ENCODE peak calls at places on chromosomes 13 and 19, in ten cellular contexts. T is endothelial cell of umbilical vein; E is neuronal stem cell; Q is pancreas; L is CD4-positive, alpha-beta T cell; W is K562; R is SJSA1; Z is keratinocyte; M is stomach; V is uterus. Y is an unnamed sample.

GRCh38 chr19:1468274-1469199 is 10.5 kb downstream of the C19orf25 start:
- DNase-seq in W (no peak), M (no peak), L (no peak), Z (no peak), T (no peak), E (no peak), Q (no peak), V (no peak), R (no peak), Y (no peak)

GRCh38 chr13:35964764-35965163 is 166.4 kb downstream of the DCLK1 start:
- DNase-seq in V (no peak), R (no peak), Z (no peak), W (no peak), E (no peak), Q (no peak), T (peak), M (no peak), L (no peak), Y (no peak)

GRCh38 chr19:19884583-19884982 is 16.2 kb upstream of the ZNF93 start:
- DNase-seq in Q (no peak), W (no peak), E (no peak), V (no peak), M (no peak), Z (no peak), L (no peak), R (no peak), T (no peak), Y (no peak)

GRCh38 chr13:51625555-51626345 is 41.5 kb downstream of the WDFY2 start:
- DNase-seq in W (no peak), R (no peak), V (no peak), T (peak), Q (peak), E (no peak), Z (no peak), M (peak), L (no peak), Y (no peak)

GRCh38 chr13:57253551-57253950 is 86.6 kb downstream of the PRR20E start:
- DNase-seq in L (no peak), R (no peak), Q (no peak), W (no peak), V (no peak), M (no peak), Z (no peak), T (no peak), E (no peak), Y (no peak)

GRCh38 chr19:3508771-3509535 is 2.8 kb downstream of the FZR1 start:
- DNase-seq in T (no peak), V (no peak), E (no peak), W (no peak), Z (no peak), Q (no peak), L (no peak), R (no peak), M (no peak), Y (no peak)

GRCh38 chr19:49224856-49225255 is 67.3 kb downstream of the TRPM4 start:
- DNase-seq in Q (peak), V (no peak), W (peak), L (no peak), T (peak), R (peak), Z (no peak), E (peak), M (peak), Y (peak)

GRCh38 chr19:7985481-7985911 is 19.9 kb downstream of the ELAVL1 start:
- DNase-seq in Q (no peak), L (no peak), R (no peak), T (no peak), Z (no peak), W (no peak), M (no peak), E (no peak), V (no peak), Y (no peak)

GRCh38 chr13:111941845-111942447 is 125.0 kb upstream of the SOX1 start:
- DNase-seq in M (no peak), L (no peak), W (no peak), Q (no peak), E (no peak), V (no peak), Z (no peak), T (no peak), R (no peak), Y (no peak)

GRCh38 chr13:30744056-30744684 is 8.8 kb downstream of the ALOX5AP start:
- DNase-seq in R (peak), Z (no peak), T (peak), W (peak), E (no peak), Q (no peak), V (peak), L (peak), M (peak), Y (no peak)

GRCh38 chr19:10800488-10800887 is 35.5 kb downstream of the TMED1 start:
- DNase-seq in Z (no peak), M (no peak), R (no peak), V (peak), Q (no peak), E (no peak), T (peak), W (no peak), L (no peak), Y (no peak)

GRCh38 chr19:30464162-30464561 is 92.0 kb downstream of the ZNF536 start:
- DNase-seq in R (no peak), T (no peak), M (no peak), Z (no peak), E (no peak), Q (no peak), V (no peak), W (no peak), L (no peak), Y (no peak)

GRCh38 chr13:106515635-106516254 is 19.7 kb downstream of the EFNB2 start:
- DNase-seq in R (no peak), M (no peak), L (no peak), V (no peak), Q (no peak), T (no peak), E (no peak), Z (no peak), W (no peak), Y (no peak)

GRCh38 chr19:7877249-7877836 is 3.2 kb upstream of the PRR36 start:
- DNase-seq in E (no peak), V (no peak), R (no peak), T (no peak), Q (no peak), Z (no peak), M (no peak), L (no peak), W (no peak), Y (no peak)

GRCh38 chr13:28037399-28037798 is 48.9 kb upstream of the URAD start:
- DNase-seq in V (no peak), W (no peak), M (no peak), L (no peak), T (no peak), Q (no peak), Z (no peak), E (no peak), R (no peak), Y (no peak)

GRCh38 chr13:49972709-49973108 is 24.1 kb upstream of the TRIM13 start:
- DNase-seq in V (no peak), T (no peak), L (no peak), Q (no peak), R (no peak), Z (no peak), W (no peak), E (no peak), M (peak), Y (no peak)

GRCh38 chr19:3814648-3815047 is 28.5 kb upstream of the MATK start:
- DNase-seq in R (no peak), L (no peak), W (no peak), M (no peak), E (no peak), Z (no peak), V (no peak), T (no peak), Q (no peak), Y (no peak)

GRCh38 chr13:72122661-72123060 is 255.7 kb upstream of the DACH1 start:
- DNase-seq in W (no peak), M (no peak), V (no peak), T (no peak), L (no peak), R (no peak), Q (no peak), E (no peak), Z (no peak), Y (no peak)

GRCh38 chr19:3423183-3423829 is 56.9 kb downstream of the NFIC start:
- DNase-seq in V (no peak), W (peak), Z (no peak), L (no peak), R (no peak), T (peak), M (no peak), E (no peak), Q (no peak), Y (no peak)

GRCh38 chr13:97385146-97385545 is 48.8 kb upstream of the RAP2A start:
- DNase-seq in V (no peak), M (no peak), R (peak), Q (no peak), W (no peak), E (no peak), T (no peak), L (no peak), Z (no peak), Y (no peak)

GRCh38 chr19:31127132-31127967 is 221.9 kb downstream of the TSHZ3 start:
- DNase-seq in M (no peak), W (no peak), R (peak), V (peak), T (no peak), E (no peak), Z (no peak), L (no peak), Q (no peak), Y (no peak)

GRCh38 chr13:95480131-95480545 is 72.4 kb upstream of the CLDN10 start:
- DNase-seq in Z (no peak), V (no peak), W (no peak), L (no peak), Q (no peak), E (no peak), T (peak), M (no peak), R (no peak), Y (no peak)

GRCh38 chr13:89465366-89465765 is 1794.2 kb downstream of the SLITRK5 start:
- DNase-seq in L (no peak), M (no peak), R (no peak), Z (peak), V (no peak), E (no peak), T (no peak), W (no peak), Q (no peak), Y (no peak)

GRCh38 chr13:26813626-26814348 is 53.2 kb upstream of the GPR12 start:
- DNase-seq in Q (no peak), W (no peak), M (no peak), L (no peak), T (no peak), V (no peak), E (no peak), Z (no peak), R (no peak), Y (no peak)

GRCh38 chr13:106133025-106133424 is 402.4 kb downstream of the EFNB2 start:
- DNase-seq in M (no peak), E (no peak), T (peak), L (no peak), W (no peak), Q (no peak), R (no peak), V (no peak), Z (no peak), Y (no peak)

GRCh38 chr19:5128251-5128931 is 159.5 kb downstream of the KDM4B start:
- DNase-seq in M (peak), W (peak), L (no peak), Z (no peak), T (peak), E (no peak), V (peak), R (no peak), Q (peak), Y (peak)

GRCh38 chr19:14118165-14119051 is 846 bp upstream of the PRKACA start:
- DNase-seq in Z (no peak), V (peak), M (peak), T (peak), Q (peak), R (no peak), W (no peak), L (peak), E (peak), Y (peak)

GRCh38 chr19:2532252-2533071 is 56.5 kb downstream of the GADD45B start:
- DNase-seq in W (no peak), E (no peak), Q (no peak), T (peak), R (no peak), Z (peak), V (no peak), M (no peak), L (no peak), Y (no peak)

GRCh38 chr13:30895773-30896172 is 10.3 kb upstream of the MEDAG start:
- DNase-seq in W (no peak), E (no peak), V (peak), Z (no peak), T (peak), R (peak), M (no peak), Q (no peak), L (no peak), Y (peak)

GRCh38 chr19:23957660-23958281 is 43.1 kb downstream of the ZNF726 start:
- DNase-seq in E (no peak), Z (peak), T (no peak), Q (no peak), W (no peak), L (no peak), R (peak), V (no peak), M (no peak), Y (no peak)

GRCh38 chr19:6856749-6857372 is 30.5 kb upstream of the ADGRE1 start:
- DNase-seq in R (no peak), W (no peak), Q (no peak), M (no peak), V (no peak), Z (no peak), T (no peak), L (no peak), E (no peak), Y (no peak)

GRCh38 chr13:32059511-32059984 is 28.0 kb downstream of the FRY start:
- DNase-seq in E (no peak), R (no peak), L (no peak), Q (no peak), M (no peak), W (no peak), T (no peak), Z (no peak), V (no peak), Y (no peak)

GRCh38 chr19:44762033-44762432 is 13.5 kb downstream of the BCL3 start:
- DNase-seq in L (no peak), T (no peak), E (no peak), Z (no peak), V (no peak), M (no peak), Q (no peak), W (no peak), R (no peak), Y (no peak)

GRCh38 chr19:44767295-44768180 is 10.2 kb upstream of the CBLC start:
- DNase-seq in Z (no peak), L (no peak), V (no peak), E (no peak), Q (no peak), M (no peak), W (no peak), R (no peak), T (no peak), Y (no peak)

GRCh38 chr19:44770550-44771257 is 7.0 kb upstream of the CBLC start:
- DNase-seq in L (peak), M (peak), R (peak), V (peak), W (peak), E (peak), T (peak), Z (peak), Q (peak), Y (peak)

GRCh38 chr19:44765949-44766335 is 11.7 kb upstream of the CBLC start:
- DNase-seq in M (no peak), Q (no peak), E (no peak), T (no peak), V (no peak), R (no peak), W (no peak), L (no peak), Z (no peak), Y (no peak)

GRCh38 chr19:44764975-44765948 is 12.4 kb upstream of the CBLC start:
- DNase-seq in R (no peak), Z (no peak), W (no peak), V (no peak), M (no peak), T (no peak), L (no peak), E (no peak), Q (no peak), Y (no peak)
- H3K27ac ChIP-seq in R (no peak), Z (no peak), W (no peak), V (no peak), M (no peak), T (no peak), L (no peak), E (no peak), Q (no peak), Y (no peak)

GRCh38 chr19:35278578-35279284 is 3.6 kb upstream of the HAMP start:
- DNase-seq in E (no peak), V (no peak), T (no peak), M (no peak), Z (no peak), W (no peak), R (no peak), L (no peak), Q (no peak), Y (no peak)
- H3K27ac ChIP-seq in E (no peak), V (no peak), T (no peak), M (no peak), Z (no peak), W (no peak), R (no peak), L (no peak), Q (no peak), Y (no peak)

GRCh38 chr13:62483774-62484173 is 1068.1 kb upstream of the PCDH20 start:
- DNase-seq in E (no peak), Q (no peak), T (peak), R (no peak), L (no peak), M (no peak), V (no peak), W (no peak), Z (no peak), Y (peak)
- H3K27ac ChIP-seq in E (no peak), Q (no peak), T (no peak), R (no peak), L (no peak), M (no peak), V (no peak), W (no peak), Z (no peak), Y (no peak)

DNA sequence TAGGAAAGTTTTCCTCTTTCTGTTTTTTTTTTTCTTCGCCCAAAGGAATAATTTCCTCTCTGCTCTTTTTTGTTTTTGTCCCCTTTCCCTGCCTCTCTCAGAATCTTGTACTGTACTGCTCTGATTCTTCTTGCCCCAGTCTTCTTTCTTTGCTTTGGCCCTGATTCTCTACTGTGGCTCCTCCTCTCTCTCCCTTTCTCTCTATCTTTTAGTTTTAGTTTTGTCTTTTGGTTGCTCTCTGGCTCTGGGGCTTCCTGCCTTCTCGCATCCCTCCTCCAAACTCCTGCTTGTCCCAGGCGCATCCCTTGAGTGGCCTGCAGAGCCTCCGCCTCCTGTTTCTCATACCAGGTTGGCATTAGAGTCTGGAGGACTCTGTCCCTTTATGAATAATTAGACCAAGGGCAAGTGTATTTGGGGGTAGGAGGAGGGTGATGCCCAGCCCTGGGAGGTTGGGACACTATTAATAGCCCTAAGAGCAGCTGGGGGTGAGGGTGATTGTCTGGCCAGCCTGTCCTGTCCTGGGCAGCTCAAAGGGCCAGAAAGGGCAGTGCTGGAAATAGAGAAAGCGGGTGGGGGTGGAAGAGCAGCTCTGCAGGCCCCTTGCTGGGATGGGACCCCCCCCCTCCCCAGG is 39.1 kb downstream of the LYL1 start:
- DNase-seq in M (no peak), E (no peak), Z (no peak), T (no peak), Q (no peak), L (no peak), V (no peak), W (no peak), R (no peak), Y (no peak)
- H3K27ac ChIP-seq in M (peak), E (no peak), Z (no peak), T (no peak), Q (no peak), L (no peak), V (peak), W (no peak), R (no peak), Y (no peak)

GRCh38 chr19:18589380-18590272 is 1.0 kb downstream of the REX1BD start:
- DNase-seq in V (peak), M (peak), R (peak), L (peak), W (peak), E (peak), Q (peak), T (peak), Z (no peak), Y (peak)

GRCh38 chr19:18587962-18588610 is 512 bp upstream of the REX1BD start:
- DNase-seq in L (no peak), E (no peak), T (no peak), V (no peak), R (no peak), Z (no peak), Q (no peak), W (peak), M (no peak), Y (no peak)

GRCh38 chr19:18591735-18592385 is 3.3 kb downstream of the REX1BD start:
- DNase-seq in L (no peak), Z (no peak), Q (no peak), R (no peak), V (no peak), W (no peak), E (no peak), T (no peak), M (no peak), Y (no peak)

GRCh38 chr19:18588611-18589379 is at the start of gene REX1BD:
- DNase-seq in M (peak), Q (peak), R (peak), L (peak), E (peak), W (peak), V (peak), T (peak), Z (no peak), Y (peak)

GRCh38 chr19:18590273-18591272 is 2.0 kb downstream of the REX1BD start:
- DNase-seq in L (no peak), Z (no peak), M (no peak), E (peak), W (peak), V (no peak), R (no peak), T (no peak), Q (no peak), Y (peak)
- H3K27ac ChIP-seq in L (no peak), Z (no peak), M (peak), E (peak), W (peak), V (peak), R (no peak), T (no peak), Q (no peak), Y (peak)

DNA sequence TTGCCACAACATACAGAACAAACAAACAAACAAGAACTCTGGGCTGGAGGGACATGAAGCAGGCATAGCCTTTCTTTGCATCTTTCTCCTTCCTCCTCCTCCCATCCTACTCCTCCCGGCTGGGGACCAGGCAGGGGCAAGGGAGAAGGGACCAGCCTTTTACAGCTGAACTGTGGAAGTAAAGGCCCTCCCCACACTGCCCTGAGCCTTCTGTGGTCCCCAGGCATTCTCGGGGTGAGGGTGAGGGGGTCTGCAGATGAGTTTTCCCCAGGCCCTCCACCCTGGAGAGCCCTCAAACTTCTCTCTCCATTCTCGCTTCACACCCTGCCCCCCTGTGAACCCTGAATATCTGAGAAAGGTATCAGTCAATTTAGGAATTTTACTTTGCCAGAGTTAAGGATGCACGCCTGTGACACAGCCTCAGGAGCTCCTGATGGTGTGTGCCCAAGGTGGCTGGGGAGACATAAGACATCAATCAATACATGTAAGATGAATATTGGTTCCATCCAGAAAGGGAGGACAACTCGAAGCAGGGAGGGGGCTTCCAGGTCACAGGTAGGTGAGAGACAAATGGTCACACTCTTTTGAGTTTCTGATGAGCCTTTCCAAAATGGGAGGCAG is 170.9 kb downstream of the COL4A1 start:
- DNase-seq in E (no peak), L (no peak), Q (no peak), W (no peak), M (no peak), V (no peak), R (no peak), Z (no peak), T (no peak), Y (no peak)
- H3K27ac ChIP-seq in E (peak), L (no peak), Q (no peak), W (no peak), M (no peak), V (no peak), R (no peak), Z (no peak), T (no peak), Y (no peak)

Y was measured in GM23338.